ENCODE peak calls at places on chromosomes 1 and 21, in five cellular contexts. T, G, W, Y and S are unnamed samples.
A peak's percentile ranks its signal among the peaks of the same experiment; 100 is the strongest.

GRCh38 chr1:41666991-41667631 is 182.6 kb upstream of the EDN2 start:
- DNase-seq in T (peak; percentile 37), G (peak; percentile 75), W (no peak), Y (no peak), S (no peak)

GRCh38 chr21:45505416-45506021 is 36.7 kb downstream of the SLC19A1 start:
- DNase-seq in T (no peak), G (no peak), W (no peak), Y (no peak), S (no peak)

GRCh38 chr1:10510520-10511493 is 36.1 kb downstream of the PEX14 start:
- DNase-seq in T (no peak), G (peak; percentile 94), W (no peak), Y (no peak), S (no peak)

GRCh38 chr1:15453773-15454172 is 2.8 kb upstream of the CELA2A start:
- DNase-seq in T (no peak), G (peak; percentile 23), W (no peak), Y (no peak), S (no peak)

GRCh38 chr1:213989740-213990472 is 2.1 kb downstream of the PROX1 start:
- DNase-seq in T (no peak), G (no peak), W (no peak), Y (no peak), S (no peak)

GRCh38 chr21:41437754-41438153 is 11.7 kb downstream of the MX1 start:
- DNase-seq in T (no peak), G (no peak), W (no peak), Y (no peak), S (no peak)

GRCh38 chr1:244388961-244389360 is 62.7 kb downstream of the ADSS2 start:
- DNase-seq in T (no peak), G (peak; percentile 9), W (no peak), Y (no peak), S (no peak)

GRCh38 chr1:231753313-231753712 is 126.7 kb downstream of the DISC1 start:
- DNase-seq in T (no peak), G (no peak), W (no peak), Y (no peak), S (no peak)

GRCh38 chr1:116431870-116432500 is 58.9 kb downstream of the ATP1A1 start:
- DNase-seq in T (no peak), G (no peak), W (no peak), Y (no peak), S (no peak)

GRCh38 chr1:2258996-2259395 is 30.9 kb downstream of the SKI start:
- DNase-seq in T (no peak), G (no peak), W (no peak), Y (no peak), S (no peak)

GRCh38 chr1:167837334-167837733 is 76.6 kb downstream of the ADCY10 start:
- DNase-seq in T (no peak), G (no peak), W (no peak), Y (no peak), S (no peak)

GRCh38 chr1:74504125-74505065 is 8.0 kb downstream of the LRRC53 start:
- DNase-seq in T (peak; percentile 78), G (peak; percentile 46), W (peak; percentile 74), Y (peak; percentile 68), S (peak; percentile 77)

GRCh38 chr1:2496087-2496622 is 20.1 kb downstream of the PLCH2 start:
- DNase-seq in T (no peak), G (no peak), W (no peak), Y (no peak), S (no peak)

GRCh38 chr21:28111151-28111619 is 881.5 kb downstream of the LTN1 start:
- DNase-seq in T (no peak), G (peak; percentile 98), W (peak; percentile 62), Y (no peak), S (peak; percentile 15)

GRCh38 chr1:169924063-169924462 is 30.4 kb upstream of the SCYL3 start:
- DNase-seq in T (no peak), G (no peak), W (no peak), Y (no peak), S (no peak)

GRCh38 chr1:50332941-50333594 is 90.2 kb downstream of the DMRTA2 start:
- DNase-seq in T (peak; percentile 90), G (peak; percentile 23), W (peak; percentile 78), Y (peak; percentile 69), S (peak; percentile 84)

GRCh38 chr1:28508435-28508754 is 2.6 kb downstream of the RCC1 start:
- DNase-seq in T (peak; percentile 56), G (no peak), W (peak; percentile 30), Y (no peak), S (no peak)

GRCh38 chr1:12616709-12617373 is 1.2 kb downstream of the DHRS3 start:
- DNase-seq in T (peak; percentile 59), G (no peak), W (peak; percentile 43), Y (no peak), S (peak; percentile 56)

GRCh38 chr21:43657355-43658093 is 1.8 kb downstream of the HSF2BP start:
- DNase-seq in T (no peak), G (no peak), W (no peak), Y (no peak), S (no peak)

GRCh38 chr1:11286735-11287410 is 13.9 kb downstream of the UBIAD1 start:
- DNase-seq in T (peak; percentile 88), G (peak; percentile 22), W (no peak), Y (no peak), S (no peak)

GRCh38 chr1:228004887-228005462 is 1.8 kb upstream of the WNT3A start:
- DNase-seq in T (peak; percentile 42), G (no peak), W (no peak), Y (no peak), S (peak; percentile 42)

GRCh38 chr1:68470388-68470970 is 20.7 kb upstream of the RPE65 start:
- DNase-seq in T (no peak), G (peak; percentile 29), W (peak; percentile 24), Y (no peak), S (no peak)

GRCh38 chr1:116748272-116748671 is 6.0 kb upstream of the CD2 start:
- DNase-seq in T (peak; percentile 14), G (no peak), W (no peak), Y (no peak), S (no peak)

GRCh38 chr1:156480411-156481192 is 20.0 kb downstream of the MEF2D start:
- DNase-seq in T (peak; percentile 84), G (no peak), W (peak; percentile 79), Y (peak; percentile 73), S (peak; percentile 78)

GRCh38 chr1:56494306-56494705 is 85.1 kb downstream of the PLPP3 start:
- DNase-seq in T (peak; percentile 32), G (no peak), W (peak; percentile 67), Y (no peak), S (no peak)

GRCh38 chr1:31166462-31166861 is 73.2 kb downstream of the NKAIN1 start:
- DNase-seq in T (no peak), G (no peak), W (no peak), Y (no peak), S (no peak)

GRCh38 chr21:38491536-38491935 is 6.7 kb downstream of the ERG start:
- DNase-seq in T (no peak), G (no peak), W (no peak), Y (no peak), S (no peak)

GRCh38 chr1:47727051-47727708 is 270.0 kb downstream of the TRABD2B start:
- DNase-seq in T (no peak), G (no peak), W (no peak), Y (no peak), S (no peak)

GRCh38 chr1:47724427-47724999 is 272.7 kb downstream of the TRABD2B start:
- DNase-seq in T (no peak), G (no peak), W (no peak), Y (no peak), S (no peak)

GRCh38 chr1:47725732-47726495 is 271.3 kb downstream of the TRABD2B start:
- DNase-seq in T (peak; percentile 91), G (peak; percentile 70), W (peak; percentile 89), Y (peak; percentile 80), S (peak; percentile 85)

GRCh38 chr1:47725000-47725731 is 272.0 kb downstream of the TRABD2B start:
- DNase-seq in T (peak; percentile 64), G (no peak), W (peak; percentile 71), Y (peak; percentile 53), S (peak; percentile 77)

DNA sequence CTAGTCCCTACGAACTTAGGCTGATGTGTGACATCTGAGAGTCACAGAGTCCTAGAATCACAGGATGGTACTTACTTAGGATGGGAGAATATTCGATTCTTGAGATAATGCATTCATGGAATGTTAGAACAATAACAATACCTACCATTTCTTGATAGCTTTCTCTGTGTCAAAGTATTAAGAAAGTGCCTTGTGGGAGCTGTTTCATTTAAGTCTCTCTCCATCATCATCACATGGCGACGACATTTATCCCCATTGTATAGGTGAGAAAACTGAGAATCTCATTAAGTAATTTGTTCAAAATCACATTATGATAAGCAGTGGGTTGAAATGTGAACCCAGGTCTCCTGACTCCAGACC is 270.7 kb downstream of the TRABD2B start:
- DNase-seq in T (no peak), G (no peak), W (no peak), Y (no peak), S (no peak)
- TF ChIP-seq CTCF in T (no peak), G (no peak), W (no peak), Y (no peak), S (no peak)

DNA sequence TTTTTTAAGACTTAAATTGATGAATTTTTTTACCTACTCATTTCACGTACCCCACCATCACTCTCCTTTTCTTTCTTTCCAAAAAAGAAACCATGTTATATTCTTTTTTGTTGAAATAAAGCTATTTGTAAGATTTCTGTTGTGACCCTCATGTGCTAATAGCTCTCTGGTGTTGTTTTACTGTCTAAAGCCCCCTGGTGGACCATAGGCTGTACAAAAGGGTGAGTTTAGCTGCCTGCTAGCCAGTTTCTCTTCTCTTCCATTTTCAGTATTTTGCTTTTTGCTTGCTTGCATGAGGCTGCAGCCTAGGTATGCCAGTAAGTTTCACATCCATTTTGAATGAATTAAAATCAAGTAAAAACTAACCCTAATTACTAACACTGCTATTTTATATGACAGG is 15.6 kb upstream of the VAMP3 start:
- DNase-seq in T (peak; percentile 43), G (no peak), W (peak; percentile 18), Y (no peak), S (no peak)
- TF ChIP-seq CTCF in T (peak; percentile 63), G (peak; percentile 45), W (peak; percentile 39), Y (peak; percentile 57), S (peak; percentile 44)

DNA sequence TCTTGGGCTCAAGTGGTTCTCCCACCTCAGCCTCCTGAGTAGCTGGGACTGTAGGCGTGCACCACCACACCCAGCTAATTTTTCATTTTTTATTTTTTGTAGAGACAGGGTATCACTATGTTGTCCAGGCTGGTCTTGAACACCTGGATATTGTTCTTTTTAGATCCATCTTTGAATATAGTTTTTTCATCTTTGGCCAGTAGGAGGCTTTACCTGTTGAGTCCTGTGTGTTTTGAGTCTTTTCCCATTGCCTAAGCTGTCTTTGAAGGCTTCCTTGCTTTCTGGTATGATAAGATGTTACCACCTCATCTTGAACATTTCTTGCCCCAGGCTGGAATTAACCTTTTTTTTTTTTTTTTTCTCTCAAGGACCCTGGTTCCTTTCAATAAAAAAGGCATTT is 387.8 kb upstream of the RUNX1 start:
- DNase-seq in T (no peak), G (no peak), W (no peak), Y (no peak), S (no peak)
- TF ChIP-seq CTCF in T (no peak), G (no peak), W (no peak), Y (peak; percentile 32), S (no peak)

GRCh38 chr1:203031467-203031866 is 5.2 kb downstream of the PPFIA4 start:
- DNase-seq in T (no peak), G (no peak), W (no peak), Y (no peak), S (no peak)

GRCh38 chr1:203028067-203028783 is 1.9 kb downstream of the PPFIA4 start:
- DNase-seq in T (no peak), G (no peak), W (peak; percentile 38), Y (no peak), S (no peak)

GRCh38 chr1:203025721-203026665 is at the start of gene PPFIA4:
- DNase-seq in T (peak; percentile 95), G (peak; percentile 80), W (peak; percentile 95), Y (peak; percentile 83), S (peak; percentile 93)

GRCh38 chr1:203028784-203029553 is 2.7 kb downstream of the PPFIA4 start:
- DNase-seq in T (no peak), G (no peak), W (peak; percentile 68), Y (no peak), S (no peak)

GRCh38 chr1:203026666-203027663 is 674 bp downstream of the PPFIA4 start:
- DNase-seq in T (no peak), G (no peak), W (no peak), Y (no peak), S (no peak)
- TF ChIP-seq CTCF in T (peak; percentile 31), G (no peak), W (no peak), Y (peak; percentile 42), S (peak; percentile 8)